ENCODE peak calls at places on chromosomes 16 and 17, in four cellular contexts. H, Q, M and C are unnamed samples.

GRCh38 chr17:4476512-4477070 is 22.1 kb upstream of the SPNS2 start:
- DNase-seq in H (no peak), Q (no peak), M (no peak), C (no peak)

GRCh38 chr17:15377608-15378007 is 36.2 kb upstream of the TEKT3 start:
- DNase-seq in Q (no peak), H (no peak), M (no peak), C (no peak)

GRCh38 chr16:50450957-50451356 is 82.2 kb upstream of the BRD7 start:
- DNase-seq in Q (no peak), H (no peak), M (no peak), C (no peak)

GRCh38 chr17:76151896-76152454 is 10.9 kb upstream of the FOXJ1 start:
- DNase-seq in H (no peak), Q (peak), M (no peak), C (no peak)

GRCh38 chr16:76193851-76194620 is 83.2 kb upstream of the CNTNAP4 start:
- DNase-seq in H (no peak), Q (no peak), M (no peak), C (no peak)

GRCh38 chr16:28537076-28537475 is 1.7 kb downstream of the NUPR1 start:
- DNase-seq in H (no peak), M (no peak), Q (no peak), C (no peak)

GRCh38 chr17:82664276-82664575 is 16.0 kb upstream of the WDR45B start:
- DNase-seq in Q (no peak), M (no peak), H (no peak), C (no peak)

GRCh38 chr17:40419559-40420331 is 2.0 kb upstream of the TOP2A start:
- DNase-seq in Q (no peak), H (no peak), M (no peak), C (no peak)

GRCh38 chr17:49565948-49566491 is 9.7 kb upstream of the NXPH3 start:
- DNase-seq in Q (no peak), M (no peak), H (no peak), C (no peak)

GRCh38 chr17:76378548-76379274 is 5.7 kb upstream of the SPHK1 start:
- DNase-seq in H (no peak), M (no peak), Q (no peak), C (no peak)

GRCh38 chr17:27354491-27355081 is 60.7 kb downstream of the WSB1 start:
- DNase-seq in Q (no peak), H (no peak), M (no peak), C (no peak)

GRCh38 chr17:76036497-76037380 is 9.6 kb upstream of the EVPL start:
- DNase-seq in H (no peak), Q (no peak), M (no peak), C (no peak)

GRCh38 chr17:79612468-79613194 is 1.8 kb upstream of the RBFOX3 start:
- DNase-seq in Q (peak), M (peak), H (no peak), C (no peak)

GRCh38 chr16:17945080-17945601 is 391.4 kb downstream of the NPIPA8 start:
- DNase-seq in H (no peak), M (no peak), Q (no peak), C (no peak)

GRCh38 chr17:51200846-51201245 is 34.6 kb downstream of the NME2 start:
- DNase-seq in M (no peak), H (no peak), Q (no peak), C (no peak)

GRCh38 chr16:51298800-51299199 is 147.7 kb upstream of the SALL1 start:
- DNase-seq in Q (no peak), H (no peak), M (no peak), C (no peak)

GRCh38 chr17:79073706-79074088 is 927 bp upstream of the ENGASE start:
- DNase-seq in M (no peak), H (no peak), Q (no peak), C (no peak)

GRCh38 chr16:7976125-7976524 is 614.2 kb downstream of the TMEM114 start:
- DNase-seq in M (no peak), H (no peak), Q (no peak), C (no peak)

GRCh38 chr17:82419471-82419995 is 1.1 kb upstream of the OGFOD3 start:
- DNase-seq in H (no peak), M (no peak), Q (no peak), C (no peak)

GRCh38 chr16:30186782-30187555 is 3.6 kb downstream of the CORO1A start:
- DNase-seq in M (no peak), Q (peak), H (peak), C (peak)

GRCh38 chr17:80826955-80827645 is 164.5 kb upstream of the CHMP6 start:
- DNase-seq in M (no peak), H (no peak), Q (peak), C (no peak)

GRCh38 chr16:88347656-88348376 is 34.9 kb upstream of the ZNF469 start:
- DNase-seq in M (peak), H (no peak), Q (no peak), C (peak)

GRCh38 chr17:27529230-27529796 is 73.1 kb downstream of the KSR1 start:
- DNase-seq in H (no peak), M (no peak), Q (no peak), C (no peak)

GRCh38 chr17:43015579-43015978 is 6.6 kb downstream of the VAT1 start:
- DNase-seq in H (no peak), Q (no peak), M (no peak), C (no peak)

GRCh38 chr17:63224644-63225043 is 221.5 kb downstream of the CYB561 start:
- DNase-seq in H (no peak), M (no peak), Q (no peak), C (no peak)

GRCh38 chr17:40952169-40952568 is 14.6 kb downstream of the KRT39 start:
- DNase-seq in H (no peak), M (no peak), Q (no peak), C (no peak)

GRCh38 chr17:73815474-73815873 is 171.2 kb upstream of the SDK2 start:
- DNase-seq in M (no peak), Q (peak), H (no peak), C (no peak)

GRCh38 chr17:48392836-48393235 is 37.2 kb downstream of the SKAP1 start:
- DNase-seq in M (no peak), H (no peak), Q (no peak), C (no peak)

GRCh38 chr17:58329808-58330543 is 1.4 kb upstream of the TSPOAP1 start:
- DNase-seq in Q (no peak), M (no peak), H (no peak), C (no peak)